ENCODE peak calls at places on chromosome 7, in eight cellular contexts. One of them, this sample, is unnamed.

GRCh38 chr7:110205899-110206298 is 885.0 kb upstream of the LRRN3 start:
- DNase-seq in psoas muscle: no peak
- DNase-seq in cardiac fibroblast: no peak
- DNase-seq in mucosa of gallbladder: no peak
- DNase-seq in RKO: no peak
- DNase-seq in EH: peak
- DNase-seq in posterior vena cava: no peak
- DNase-seq in kidney: no peak
- DNase-seq in this sample: no peak

GRCh38 chr7:48130658-48131108 is 40.6 kb upstream of the ABCA13 start:
- DNase-seq in psoas muscle: no peak
- DNase-seq in kidney: no peak
- DNase-seq in cardiac fibroblast: peak
- DNase-seq in posterior vena cava: no peak
- DNase-seq in mucosa of gallbladder: no peak
- DNase-seq in EH: peak
- DNase-seq in RKO: peak
- DNase-seq in this sample: no peak

GRCh38 chr7:149681274-149681673 is 92.1 kb downstream of the ZNF467 start:
- DNase-seq in RKO: no peak
- DNase-seq in EH: no peak
- DNase-seq in mucosa of gallbladder: no peak
- DNase-seq in kidney: no peak
- DNase-seq in cardiac fibroblast: no peak
- DNase-seq in posterior vena cava: no peak
- DNase-seq in psoas muscle: no peak
- DNase-seq in this sample: no peak

GRCh38 chr7:73892003-73892975 is 31.3 kb downstream of the TMEM270 start:
- DNase-seq in EH: peak
- DNase-seq in mucosa of gallbladder: no peak
- DNase-seq in posterior vena cava: no peak
- DNase-seq in RKO: no peak
- DNase-seq in cardiac fibroblast: peak
- DNase-seq in psoas muscle: peak
- DNase-seq in kidney: peak
- DNase-seq in this sample: no peak

GRCh38 chr7:134910968-134911367 is 75.3 kb upstream of the AGBL3 start:
- DNase-seq in mucosa of gallbladder: no peak
- DNase-seq in kidney: no peak
- DNase-seq in posterior vena cava: no peak
- DNase-seq in psoas muscle: no peak
- DNase-seq in cardiac fibroblast: no peak
- DNase-seq in RKO: no peak
- DNase-seq in EH: no peak
- DNase-seq in this sample: no peak

GRCh38 chr7:81501220-81501619 is 268.6 kb downstream of the HGF start:
- DNase-seq in kidney: no peak
- DNase-seq in cardiac fibroblast: peak
- DNase-seq in RKO: peak
- DNase-seq in EH: peak
- DNase-seq in posterior vena cava: no peak
- DNase-seq in psoas muscle: no peak
- DNase-seq in mucosa of gallbladder: no peak
- DNase-seq in this sample: no peak

GRCh38 chr7:156184164-156184563 is 371.9 kb upstream of the SHH start:
- DNase-seq in posterior vena cava: no peak
- DNase-seq in psoas muscle: no peak
- DNase-seq in EH: no peak
- DNase-seq in RKO: peak
- DNase-seq in cardiac fibroblast: no peak
- DNase-seq in mucosa of gallbladder: no peak
- DNase-seq in kidney: no peak
- DNase-seq in this sample: no peak

GRCh38 chr7:40403664-40404476 is 269.1 kb downstream of the SUGCT start:
- DNase-seq in mucosa of gallbladder: no peak
- DNase-seq in kidney: no peak
- DNase-seq in cardiac fibroblast: no peak
- DNase-seq in posterior vena cava: no peak
- DNase-seq in EH: peak
- DNase-seq in RKO: no peak
- DNase-seq in psoas muscle: no peak
- DNase-seq in this sample: no peak

GRCh38 chr7:37421820-37422219 is 26.8 kb downstream of the ELMO1 start:
- DNase-seq in cardiac fibroblast: peak
- DNase-seq in mucosa of gallbladder: no peak
- DNase-seq in psoas muscle: no peak
- DNase-seq in kidney: no peak
- DNase-seq in EH: no peak
- DNase-seq in RKO: no peak
- DNase-seq in posterior vena cava: no peak
- DNase-seq in this sample: no peak

GRCh38 chr7:122902751-122903495 is 16.7 kb upstream of the CADPS2 start:
- DNase-seq in RKO: peak
- DNase-seq in EH: no peak
- DNase-seq in psoas muscle: no peak
- DNase-seq in mucosa of gallbladder: no peak
- DNase-seq in kidney: no peak
- DNase-seq in posterior vena cava: no peak
- DNase-seq in cardiac fibroblast: peak
- DNase-seq in this sample: no peak

GRCh38 chr7:156155988-156156733 is 343.9 kb upstream of the SHH start:
- DNase-seq in RKO: no peak
- DNase-seq in cardiac fibroblast: no peak
- DNase-seq in kidney: no peak
- DNase-seq in mucosa of gallbladder: no peak
- DNase-seq in psoas muscle: no peak
- DNase-seq in EH: no peak
- DNase-seq in posterior vena cava: no peak
- DNase-seq in this sample: no peak

GRCh38 chr7:27098493-27099223 is 2.9 kb upstream of the HOXA1 start:
- DNase-seq in EH: peak
- DNase-seq in RKO: no peak
- DNase-seq in posterior vena cava: peak
- DNase-seq in mucosa of gallbladder: no peak
- DNase-seq in cardiac fibroblast: no peak
- DNase-seq in kidney: peak
- DNase-seq in psoas muscle: peak
- DNase-seq in this sample: no peak

GRCh38 chr7:98168181-98168903 is 42.9 kb upstream of the BHLHA15 start:
- DNase-seq in psoas muscle: peak
- DNase-seq in posterior vena cava: no peak
- DNase-seq in EH: peak
- DNase-seq in cardiac fibroblast: peak
- DNase-seq in RKO: peak
- DNase-seq in mucosa of gallbladder: peak
- DNase-seq in kidney: no peak
- DNase-seq in this sample: peak

GRCh38 chr7:112449353-112449752 is 907 bp upstream of the IFRD1 start:
- DNase-seq in RKO: peak
- DNase-seq in EH: peak
- DNase-seq in mucosa of gallbladder: peak
- DNase-seq in psoas muscle: no peak
- DNase-seq in kidney: no peak
- DNase-seq in cardiac fibroblast: peak
- DNase-seq in posterior vena cava: no peak
- DNase-seq in this sample: no peak

GRCh38 chr7:390761-391410 is 100.9 kb downstream of the FOXL3 start:
- DNase-seq in EH: no peak
- DNase-seq in RKO: no peak
- DNase-seq in kidney: peak
- DNase-seq in psoas muscle: peak
- DNase-seq in posterior vena cava: peak
- DNase-seq in cardiac fibroblast: no peak
- DNase-seq in mucosa of gallbladder: no peak
- DNase-seq in this sample: peak

GRCh38 chr7:53351681-53352080 is 316.2 kb downstream of the POM121L12 start:
- DNase-seq in RKO: no peak
- DNase-seq in kidney: no peak
- DNase-seq in cardiac fibroblast: no peak
- DNase-seq in posterior vena cava: no peak
- DNase-seq in EH: no peak
- DNase-seq in psoas muscle: no peak
- DNase-seq in mucosa of gallbladder: no peak
- DNase-seq in this sample: no peak

GRCh38 chr7:6453737-6454136 is 6.0 kb upstream of the DAGLB start:
- DNase-seq in kidney: peak
- DNase-seq in RKO: peak
- DNase-seq in psoas muscle: no peak
- DNase-seq in posterior vena cava: no peak
- DNase-seq in EH: peak
- DNase-seq in mucosa of gallbladder: no peak
- DNase-seq in cardiac fibroblast: peak
- DNase-seq in this sample: no peak

GRCh38 chr7:35336444-35336843 is 82.5 kb upstream of the TBX20 start:
- DNase-seq in posterior vena cava: no peak
- DNase-seq in EH: no peak
- DNase-seq in RKO: no peak
- DNase-seq in kidney: no peak
- DNase-seq in psoas muscle: no peak
- DNase-seq in mucosa of gallbladder: no peak
- DNase-seq in cardiac fibroblast: no peak
- DNase-seq in this sample: no peak

GRCh38 chr7:81767883-81768282 is 2.0 kb downstream of the HGF start:
- DNase-seq in EH: peak
- DNase-seq in mucosa of gallbladder: no peak
- DNase-seq in RKO: no peak
- DNase-seq in psoas muscle: no peak
- DNase-seq in kidney: no peak
- DNase-seq in posterior vena cava: no peak
- DNase-seq in cardiac fibroblast: peak
- DNase-seq in this sample: no peak

GRCh38 chr7:156616269-156617202 is 24.0 kb upstream of the RNF32 start:
- DNase-seq in posterior vena cava: no peak
- DNase-seq in kidney: peak
- DNase-seq in RKO: no peak
- DNase-seq in EH: no peak
- DNase-seq in cardiac fibroblast: no peak
- DNase-seq in mucosa of gallbladder: no peak
- DNase-seq in psoas muscle: no peak
- DNase-seq in this sample: no peak

GRCh38 chr7:19463581-19463980 is 245.3 kb downstream of the POLR1F start:
- DNase-seq in RKO: no peak
- DNase-seq in posterior vena cava: no peak
- DNase-seq in mucosa of gallbladder: no peak
- DNase-seq in psoas muscle: no peak
- DNase-seq in cardiac fibroblast: peak
- DNase-seq in EH: no peak
- DNase-seq in kidney: no peak
- DNase-seq in this sample: no peak

GRCh38 chr7:78970440-78970916 is 483.0 kb downstream of the MAGI2 start:
- DNase-seq in RKO: no peak
- DNase-seq in psoas muscle: no peak
- DNase-seq in cardiac fibroblast: peak
- DNase-seq in EH: peak
- DNase-seq in posterior vena cava: no peak
- DNase-seq in mucosa of gallbladder: no peak
- DNase-seq in kidney: no peak
- DNase-seq in this sample: no peak

GRCh38 chr7:24965831-24966708 is 13.9 kb downstream of the OSBPL3 start:
- DNase-seq in kidney: no peak
- DNase-seq in cardiac fibroblast: no peak
- DNase-seq in EH: no peak
- DNase-seq in psoas muscle: no peak
- DNase-seq in mucosa of gallbladder: peak
- DNase-seq in RKO: no peak
- DNase-seq in posterior vena cava: no peak
- DNase-seq in this sample: no peak

This sample was measured in spleen.